ENCODE peak calls at places on chromosomes 2 and 18, in six cellular contexts. One of them, this sample, is unnamed.

GRCh38 chr2:160194351-160194750 is 5.7 kb downstream of the ITGB6 start:
- DNase-seq in Karpas-422: no peak
- DNase-seq in heart right ventricle: no peak
- DNase-seq in fibroblast of lung: no peak
- DNase-seq in aorta: no peak
- DNase-seq in tibial nerve: no peak
- DNase-seq in this sample: no peak

GRCh38 chr2:216691210-216691741 is 4.1 kb downstream of the IGFBP5 start:
- DNase-seq in Karpas-422: no peak
- DNase-seq in heart right ventricle: peak; percentile 93
- DNase-seq in fibroblast of lung: peak; percentile 86
- DNase-seq in aorta: peak; percentile 95
- DNase-seq in tibial nerve: peak; percentile 81
- DNase-seq in this sample: peak; percentile 94

GRCh38 chr2:151484100-151484499 is 74.4 kb downstream of the RIF1 start:
- DNase-seq in Karpas-422: no peak
- DNase-seq in heart right ventricle: no peak
- DNase-seq in fibroblast of lung: no peak
- DNase-seq in aorta: no peak
- DNase-seq in tibial nerve: no peak
- DNase-seq in this sample: no peak

GRCh38 chr18:63439334-63439733 is 17.1 kb upstream of the VPS4B start:
- DNase-seq in Karpas-422: peak; percentile 91
- DNase-seq in heart right ventricle: peak; percentile 52
- DNase-seq in fibroblast of lung: peak; percentile 54
- DNase-seq in aorta: no peak
- DNase-seq in tibial nerve: no peak
- DNase-seq in this sample: no peak

GRCh38 chr18:78506031-78506461 is 473.6 kb upstream of the SALL3 start:
- DNase-seq in Karpas-422: no peak
- DNase-seq in heart right ventricle: no peak
- DNase-seq in fibroblast of lung: no peak
- DNase-seq in aorta: no peak
- DNase-seq in tibial nerve: no peak
- DNase-seq in this sample: no peak

GRCh38 chr18:56327171-56327885 is 311.1 kb downstream of the TXNL1 start:
- DNase-seq in Karpas-422: no peak
- DNase-seq in heart right ventricle: no peak
- DNase-seq in fibroblast of lung: peak; percentile 55
- DNase-seq in aorta: no peak
- DNase-seq in tibial nerve: no peak
- DNase-seq in this sample: no peak

GRCh38 chr2:118386636-118387302 is 298.5 kb downstream of the INSIG2 start:
- DNase-seq in Karpas-422: no peak
- DNase-seq in heart right ventricle: no peak
- DNase-seq in fibroblast of lung: peak; percentile 80
- DNase-seq in aorta: no peak
- DNase-seq in tibial nerve: no peak
- DNase-seq in this sample: no peak

GRCh38 chr2:30421026-30421425 is 26.0 kb upstream of the LCLAT1 start:
- DNase-seq in Karpas-422: no peak
- DNase-seq in heart right ventricle: no peak
- DNase-seq in fibroblast of lung: no peak
- DNase-seq in aorta: no peak
- DNase-seq in tibial nerve: no peak
- DNase-seq in this sample: no peak

GRCh38 chr2:12778369-12778768 is 61.6 kb downstream of the TRIB2 start:
- DNase-seq in Karpas-422: no peak
- DNase-seq in heart right ventricle: no peak
- DNase-seq in fibroblast of lung: no peak
- DNase-seq in aorta: no peak
- DNase-seq in tibial nerve: no peak
- DNase-seq in this sample: no peak

GRCh38 chr2:232333361-232334135 is 45.0 kb upstream of the ALPP start:
- DNase-seq in Karpas-422: no peak
- DNase-seq in heart right ventricle: no peak
- DNase-seq in fibroblast of lung: no peak
- DNase-seq in aorta: peak; percentile 67
- DNase-seq in tibial nerve: no peak
- DNase-seq in this sample: no peak

GRCh38 chr2:209391776-209392401 is 32.0 kb upstream of the MAP2 start:
- DNase-seq in Karpas-422: no peak
- DNase-seq in heart right ventricle: no peak
- DNase-seq in fibroblast of lung: peak; percentile 71
- DNase-seq in aorta: no peak
- DNase-seq in tibial nerve: no peak
- DNase-seq in this sample: no peak

GRCh38 chr2:147273106-147273505 is 571.7 kb upstream of the ACVR2A start:
- DNase-seq in Karpas-422: no peak
- DNase-seq in heart right ventricle: no peak
- DNase-seq in fibroblast of lung: no peak
- DNase-seq in aorta: no peak
- DNase-seq in tibial nerve: no peak
- DNase-seq in this sample: no peak

GRCh38 chr18:3508576-3509559 is 58.9 kb downstream of the TGIF1 start:
- DNase-seq in Karpas-422: peak; percentile 97
- DNase-seq in heart right ventricle: no peak
- DNase-seq in fibroblast of lung: no peak
- DNase-seq in aorta: no peak
- DNase-seq in tibial nerve: no peak
- DNase-seq in this sample: no peak

GRCh38 chr2:79876430-79876829 is 363.6 kb downstream of the CTNNA2 start:
- DNase-seq in Karpas-422: peak; percentile 69
- DNase-seq in heart right ventricle: no peak
- DNase-seq in fibroblast of lung: peak; percentile 7
- DNase-seq in aorta: no peak
- DNase-seq in tibial nerve: no peak
- DNase-seq in this sample: no peak

GRCh38 chr2:174846941-174847938 is 83.0 kb upstream of the CHRNA1 start:
- DNase-seq in Karpas-422: no peak
- DNase-seq in heart right ventricle: peak; percentile 30
- DNase-seq in fibroblast of lung: peak; percentile 97
- DNase-seq in aorta: no peak
- DNase-seq in tibial nerve: no peak
- DNase-seq in this sample: no peak

GRCh38 chr2:148917431-148917830 is 42.4 kb downstream of the KIF5C start:
- DNase-seq in Karpas-422: no peak
- DNase-seq in heart right ventricle: no peak
- DNase-seq in fibroblast of lung: no peak
- DNase-seq in aorta: no peak
- DNase-seq in tibial nerve: no peak
- DNase-seq in this sample: no peak

GRCh38 chr2:124301915-124302314 is 276.8 kb downstream of the CNTNAP5 start:
- DNase-seq in Karpas-422: no peak
- DNase-seq in heart right ventricle: no peak
- DNase-seq in fibroblast of lung: no peak
- DNase-seq in aorta: no peak
- DNase-seq in tibial nerve: no peak
- DNase-seq in this sample: no peak

GRCh38 chr2:42234056-42234455 is 64.9 kb downstream of the EML4 start:
- DNase-seq in Karpas-422: no peak
- DNase-seq in heart right ventricle: no peak
- DNase-seq in fibroblast of lung: peak; percentile 74
- DNase-seq in aorta: no peak
- DNase-seq in tibial nerve: no peak
- DNase-seq in this sample: no peak

GRCh38 chr2:241942416-241943208 is 73.1 kb downstream of the RTP5 start:
- DNase-seq in Karpas-422: no peak
- DNase-seq in heart right ventricle: no peak
- DNase-seq in fibroblast of lung: no peak
- DNase-seq in aorta: no peak
- DNase-seq in tibial nerve: no peak
- DNase-seq in this sample: no peak

GRCh38 chr2:6864938-6865345 is 765 bp downstream of the CMPK2 start:
- DNase-seq in Karpas-422: peak; percentile 76
- DNase-seq in heart right ventricle: no peak
- DNase-seq in fibroblast of lung: no peak
- DNase-seq in aorta: peak; percentile 80
- DNase-seq in tibial nerve: no peak
- DNase-seq in this sample: peak; percentile 78

GRCh38 chr18:78666666-78667335 is 312.8 kb upstream of the SALL3 start:
- DNase-seq in Karpas-422: no peak
- DNase-seq in heart right ventricle: no peak
- DNase-seq in fibroblast of lung: no peak
- DNase-seq in aorta: no peak
- DNase-seq in tibial nerve: no peak
- DNase-seq in this sample: no peak

GRCh38 chr18:59052965-59053960 is 86.4 kb upstream of the SEC11C start:
- DNase-seq in Karpas-422: no peak
- DNase-seq in heart right ventricle: no peak
- DNase-seq in fibroblast of lung: peak; percentile 71
- DNase-seq in aorta: no peak
- DNase-seq in tibial nerve: no peak
- DNase-seq in this sample: no peak

GRCh38 chr18:48944634-48945033 is 6.1 kb downstream of the SMAD7 start:
- DNase-seq in Karpas-422: no peak
- DNase-seq in heart right ventricle: no peak
- DNase-seq in fibroblast of lung: peak; percentile 83
- DNase-seq in aorta: peak; percentile 78
- DNase-seq in tibial nerve: no peak
- DNase-seq in this sample: peak; percentile 43

GRCh38 chr2:10303634-10304378 is 1.1 kb downstream of the HPCAL1 start:
- DNase-seq in Karpas-422: no peak
- DNase-seq in heart right ventricle: peak; percentile 23
- DNase-seq in fibroblast of lung: peak; percentile 56
- DNase-seq in aorta: peak; percentile 86
- DNase-seq in tibial nerve: no peak
- DNase-seq in this sample: peak; percentile 46

GRCh38 chr2:180776924-180777323 is 203.5 kb upstream of the UBE2E3 start:
- DNase-seq in Karpas-422: no peak
- DNase-seq in heart right ventricle: no peak
- DNase-seq in fibroblast of lung: peak; percentile 74
- DNase-seq in aorta: no peak
- DNase-seq in tibial nerve: no peak
- DNase-seq in this sample: no peak

GRCh38 chr2:189347540-189347939 is 93.7 kb upstream of the WDR75 start:
- DNase-seq in Karpas-422: no peak
- DNase-seq in heart right ventricle: peak; percentile 33
- DNase-seq in fibroblast of lung: peak; percentile 97
- DNase-seq in aorta: no peak
- DNase-seq in tibial nerve: no peak
- DNase-seq in this sample: no peak

GRCh38 chr2:111116016-111116746 is 4.5 kb upstream of the BCL2L11 start:
- DNase-seq in Karpas-422: no peak
- DNase-seq in heart right ventricle: no peak
- DNase-seq in fibroblast of lung: no peak
- DNase-seq in aorta: no peak
- DNase-seq in tibial nerve: no peak
- DNase-seq in this sample: no peak

GRCh38 chr2:111106720-111107119 is 14.0 kb upstream of the BCL2L11 start:
- DNase-seq in Karpas-422: no peak
- DNase-seq in heart right ventricle: no peak
- DNase-seq in fibroblast of lung: no peak
- DNase-seq in aorta: no peak
- DNase-seq in tibial nerve: no peak
- DNase-seq in this sample: no peak

GRCh38 chr2:111113838-111114237 is 6.9 kb upstream of the BCL2L11 start:
- DNase-seq in Karpas-422: no peak
- DNase-seq in heart right ventricle: no peak
- DNase-seq in fibroblast of lung: no peak
- DNase-seq in aorta: no peak
- DNase-seq in tibial nerve: no peak
- DNase-seq in this sample: no peak

GRCh38 chr2:111108745-111109271 is 11.9 kb upstream of the BCL2L11 start:
- DNase-seq in Karpas-422: no peak
- DNase-seq in heart right ventricle: no peak
- DNase-seq in fibroblast of lung: peak; percentile 23
- DNase-seq in aorta: no peak
- DNase-seq in tibial nerve: no peak
- DNase-seq in this sample: no peak

GRCh38 chr2:111111101-111111755 is 9.5 kb upstream of the BCL2L11 start:
- DNase-seq in Karpas-422: no peak
- DNase-seq in heart right ventricle: no peak
- DNase-seq in fibroblast of lung: no peak
- DNase-seq in aorta: no peak
- DNase-seq in tibial nerve: no peak
- DNase-seq in this sample: no peak
- H3K9me3 ChIP-seq in Karpas-422: no peaks in the 10 kb centered on the region
- H3K9me3 ChIP-seq in heart right ventricle: no peaks in the 10 kb centered on the region
- H3K9me3 ChIP-seq in fibroblast of lung: no peaks in the 10 kb centered on the region
- H3K9me3 ChIP-seq in aorta: no peaks in the 10 kb centered on the region
- H3K9me3 ChIP-seq in tibial nerve: no peaks in the 10 kb centered on the region
- H3K9me3 ChIP-seq in this sample: no peaks in the 10 kb centered on the region

GRCh38 chr2:176844461-176844860 is 368.1 kb upstream of the HNRNPA3 start:
- DNase-seq in Karpas-422: no peak
- DNase-seq in heart right ventricle: no peak
- DNase-seq in fibroblast of lung: no peak
- DNase-seq in aorta: no peak
- DNase-seq in tibial nerve: no peak
- DNase-seq in this sample: no peak
- H3K27ac ChIP-seq in Karpas-422: no peak overlapping the region
- H3K27ac ChIP-seq in heart right ventricle: no peak overlapping the region
- H3K27ac ChIP-seq in fibroblast of lung: no peak overlapping the region
- H3K27ac ChIP-seq in aorta: no peak overlapping the region
- H3K27ac ChIP-seq in tibial nerve: no peak overlapping the region
- H3K27ac ChIP-seq in this sample: no peak overlapping the region

DNA sequence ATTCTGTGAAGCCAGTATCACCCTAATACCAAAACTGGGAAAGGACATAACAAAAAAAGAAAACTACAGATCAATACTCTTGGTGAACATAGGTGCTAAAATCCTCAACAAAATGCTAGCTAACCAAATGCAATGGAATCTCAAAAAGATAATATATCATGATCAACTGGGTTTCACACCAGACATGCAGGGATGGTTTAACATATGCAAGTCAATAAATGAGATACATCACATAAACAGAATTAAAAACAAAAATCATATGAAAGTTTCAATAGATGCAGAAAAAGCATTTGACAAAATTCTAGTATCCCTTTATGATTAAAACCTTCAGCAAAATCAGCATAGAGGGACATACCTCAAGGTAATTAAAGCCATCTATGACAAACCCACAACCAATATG is 198.2 kb upstream of the NDUFV2 start:
- DNase-seq in Karpas-422: peak; percentile 30
- DNase-seq in heart right ventricle: no peak
- DNase-seq in fibroblast of lung: no peak
- DNase-seq in aorta: no peak
- DNase-seq in tibial nerve: no peak
- DNase-seq in this sample: no peak
- H3K9me3 ChIP-seq in Karpas-422: no peaks in the 10 kb centered on the region
- H3K9me3 ChIP-seq in heart right ventricle: no peaks in the 10 kb centered on the region
- H3K9me3 ChIP-seq in fibroblast of lung: no peaks in the 10 kb centered on the region
- H3K9me3 ChIP-seq in aorta: peaks cover 4% of the 10 kb centered on the region
- H3K9me3 ChIP-seq in tibial nerve: no peaks in the 10 kb centered on the region
- H3K9me3 ChIP-seq in this sample: peaks cover 3% of the 10 kb centered on the region

GRCh38 chr2:83944174-83944573 is 514.9 kb downstream of the SUCLG1 start:
- DNase-seq in Karpas-422: no peak
- DNase-seq in heart right ventricle: no peak
- DNase-seq in fibroblast of lung: no peak
- DNase-seq in aorta: no peak
- DNase-seq in tibial nerve: no peak
- DNase-seq in this sample: no peak

DNA sequence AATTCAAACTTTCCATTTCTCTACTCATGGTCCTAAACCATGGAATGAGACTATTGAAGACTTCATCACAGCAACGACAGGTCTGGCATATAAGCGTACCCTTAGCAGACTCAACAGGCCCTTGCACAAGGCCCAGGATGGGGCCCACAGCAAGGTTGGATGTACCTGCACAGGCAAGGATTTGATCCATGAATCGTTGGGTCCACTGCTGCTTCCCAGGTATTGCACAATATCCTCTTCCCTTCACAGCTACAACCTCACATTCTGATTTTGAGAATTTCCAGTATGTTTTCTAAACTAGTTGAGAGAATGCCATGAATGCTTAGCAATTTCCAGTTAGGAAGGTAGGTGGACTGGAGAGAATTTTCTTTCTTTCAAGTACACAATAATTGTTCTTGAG is 515.8 kb downstream of the SUCLG1 start:
- DNase-seq in Karpas-422: no peak
- DNase-seq in heart right ventricle: no peak
- DNase-seq in fibroblast of lung: no peak
- DNase-seq in aorta: peak; percentile 37
- DNase-seq in tibial nerve: no peak
- DNase-seq in this sample: no peak
- H3K27ac ChIP-seq in Karpas-422: no peak overlapping the region
- H3K27ac ChIP-seq in heart right ventricle: no peak overlapping the region
- H3K27ac ChIP-seq in fibroblast of lung: no peak overlapping the region
- H3K27ac ChIP-seq in aorta: no peak overlapping the region
- H3K27ac ChIP-seq in tibial nerve: no peak overlapping the region
- H3K27ac ChIP-seq in this sample: no peak overlapping the region

This sample was measured in right cardiac atrium.